ENCODE peak calls at places on chromosomes 7 and 10, in five cellular contexts. One of them, this sample, is unnamed.

GRCh38 chr10:61937631-61938284 is 36.3 kb downstream of the ARID5B start:
- DNase-seq in brain microvascular endothelial cell: no peak
- DNase-seq in uterus: no peak
- DNase-seq in HepG2: no peak
- DNase-seq in OCI-LY7: no peak
- DNase-seq in this sample: no peak

GRCh38 chr10:7193369-7193768 is 217.5 kb downstream of the SFMBT2 start:
- DNase-seq in brain microvascular endothelial cell: no peak
- DNase-seq in uterus: no peak
- DNase-seq in HepG2: no peak
- DNase-seq in OCI-LY7: no peak
- DNase-seq in this sample: no peak

GRCh38 chr10:29598861-29599311 is 35.9 kb downstream of the SVIL start:
- DNase-seq in OCI-LY7: no peak
- DNase-seq in HepG2: no peak
- DNase-seq in brain microvascular endothelial cell: peak
- DNase-seq in uterus: peak
- DNase-seq in this sample: no peak

GRCh38 chr7:70565723-70566122 is 566.2 kb upstream of the GALNT17 start:
- DNase-seq in HepG2: no peak
- DNase-seq in OCI-LY7: no peak
- DNase-seq in uterus: no peak
- DNase-seq in brain microvascular endothelial cell: no peak
- DNase-seq in this sample: no peak

GRCh38 chr7:129315916-129316315 is 91.1 kb downstream of the AHCYL2 start:
- DNase-seq in OCI-LY7: no peak
- DNase-seq in HepG2: no peak
- DNase-seq in uterus: no peak
- DNase-seq in brain microvascular endothelial cell: no peak
- DNase-seq in this sample: peak

GRCh38 chr7:81869670-81870069 is 99.8 kb upstream of the HGF start:
- DNase-seq in OCI-LY7: no peak
- DNase-seq in brain microvascular endothelial cell: no peak
- DNase-seq in HepG2: no peak
- DNase-seq in uterus: no peak
- DNase-seq in this sample: no peak

GRCh38 chr10:2928219-2928840 is 139.0 kb upstream of the PFKP start:
- DNase-seq in brain microvascular endothelial cell: peak
- DNase-seq in uterus: peak
- DNase-seq in OCI-LY7: peak
- DNase-seq in HepG2: peak
- DNase-seq in this sample: peak

GRCh38 chr10:112519129-112519761 is 72.2 kb downstream of the VTI1A start:
- DNase-seq in uterus: no peak
- DNase-seq in OCI-LY7: no peak
- DNase-seq in brain microvascular endothelial cell: no peak
- DNase-seq in HepG2: no peak
- DNase-seq in this sample: no peak

GRCh38 chr10:80204193-80204714 is 1.1 kb downstream of the ANXA11 start:
- DNase-seq in brain microvascular endothelial cell: no peak
- DNase-seq in OCI-LY7: peak
- DNase-seq in HepG2: peak
- DNase-seq in uterus: no peak
- DNase-seq in this sample: no peak

GRCh38 chr7:22357311-22358175 is 589 bp upstream of the RAPGEF5 start:
- DNase-seq in OCI-LY7: no peak
- DNase-seq in uterus: no peak
- DNase-seq in brain microvascular endothelial cell: no peak
- DNase-seq in HepG2: peak
- DNase-seq in this sample: no peak

GRCh38 chr10:119079572-119080520 is 771 bp downstream of the EIF3A start:
- DNase-seq in brain microvascular endothelial cell: peak
- DNase-seq in uterus: peak
- DNase-seq in HepG2: peak
- DNase-seq in OCI-LY7: peak
- DNase-seq in this sample: no peak

GRCh38 chr10:116744163-116744788 is 1.9 kb upstream of the HSPA12A start:
- DNase-seq in OCI-LY7: no peak
- DNase-seq in uterus: no peak
- DNase-seq in HepG2: no peak
- DNase-seq in brain microvascular endothelial cell: no peak
- DNase-seq in this sample: no peak

GRCh38 chr10:102068216-102068615 is 3.1 kb downstream of the HPS6 start:
- DNase-seq in HepG2: no peak
- DNase-seq in uterus: no peak
- DNase-seq in brain microvascular endothelial cell: no peak
- DNase-seq in OCI-LY7: no peak
- DNase-seq in this sample: no peak

GRCh38 chr7:93910076-93910994 is 4.0 kb downstream of the GNGT1 start:
- DNase-seq in OCI-LY7: no peak
- DNase-seq in uterus: peak
- DNase-seq in brain microvascular endothelial cell: no peak
- DNase-seq in HepG2: no peak
- DNase-seq in this sample: no peak

GRCh38 chr7:151427705-151428392 is 12.1 kb downstream of the CRYGN start:
- DNase-seq in uterus: peak
- DNase-seq in brain microvascular endothelial cell: no peak
- DNase-seq in OCI-LY7: no peak
- DNase-seq in HepG2: no peak
- DNase-seq in this sample: no peak

GRCh38 chr10:102065561-102066420 is 642 bp downstream of the HPS6 start:
- DNase-seq in OCI-LY7: peak
- DNase-seq in uterus: no peak
- DNase-seq in brain microvascular endothelial cell: peak
- DNase-seq in HepG2: no peak
- DNase-seq in this sample: no peak

GRCh38 chr7:79185605-79186004 is 267.9 kb downstream of the MAGI2 start:
- DNase-seq in OCI-LY7: no peak
- DNase-seq in uterus: no peak
- DNase-seq in HepG2: no peak
- DNase-seq in brain microvascular endothelial cell: no peak
- DNase-seq in this sample: no peak

GRCh38 chr7:140605337-140605736 is 35.3 kb downstream of the DENND2A start:
- DNase-seq in uterus: no peak
- DNase-seq in HepG2: no peak
- DNase-seq in brain microvascular endothelial cell: peak
- DNase-seq in OCI-LY7: no peak
- DNase-seq in this sample: no peak

GRCh38 chr10:12799746-12800145 is 201.8 kb downstream of the CCDC3 start:
- DNase-seq in OCI-LY7: no peak
- DNase-seq in brain microvascular endothelial cell: no peak
- DNase-seq in uterus: no peak
- DNase-seq in HepG2: no peak
- DNase-seq in this sample: no peak

GRCh38 chr7:74094224-74095095 is 10.9 kb downstream of the LIMK1 start:
- DNase-seq in OCI-LY7: peak
- DNase-seq in brain microvascular endothelial cell: peak
- DNase-seq in uterus: peak
- DNase-seq in HepG2: no peak
- DNase-seq in this sample: no peak

GRCh38 chr10:9869777-9870176 is 1147.9 kb upstream of the CELF2 start:
- DNase-seq in brain microvascular endothelial cell: no peak
- DNase-seq in uterus: no peak
- DNase-seq in HepG2: no peak
- DNase-seq in OCI-LY7: no peak
- DNase-seq in this sample: no peak

GRCh38 chr10:12897278-12897677 is 104.2 kb downstream of the CCDC3 start:
- DNase-seq in brain microvascular endothelial cell: no peak
- DNase-seq in HepG2: no peak
- DNase-seq in uterus: no peak
- DNase-seq in OCI-LY7: no peak
- DNase-seq in this sample: no peak

GRCh38 chr10:72261323-72262018 is 12.3 kb upstream of the DDIT4 start:
- DNase-seq in uterus: no peak
- DNase-seq in HepG2: no peak
- DNase-seq in OCI-LY7: peak
- DNase-seq in brain microvascular endothelial cell: no peak
- DNase-seq in this sample: no peak

GRCh38 chr10:100534726-100535125 is 1.0 kb upstream of the HIF1AN start:
- DNase-seq in brain microvascular endothelial cell: no peak
- DNase-seq in OCI-LY7: peak
- DNase-seq in HepG2: no peak
- DNase-seq in uterus: no peak
- DNase-seq in this sample: no peak

GRCh38 chr10:100528123-100528884 is 1.4 kb downstream of the NDUFB8 start:
- DNase-seq in HepG2: no peak
- DNase-seq in uterus: no peak
- DNase-seq in brain microvascular endothelial cell: no peak
- DNase-seq in OCI-LY7: no peak
- DNase-seq in this sample: no peak

GRCh38 chr10:100528885-100529472 is 692 bp downstream of the NDUFB8 start:
- DNase-seq in HepG2: no peak
- DNase-seq in OCI-LY7: peak
- DNase-seq in uterus: no peak
- DNase-seq in brain microvascular endothelial cell: no peak
- DNase-seq in this sample: no peak

GRCh38 chr10:100529473-100530298 is at the start of gene NDUFB8:
- DNase-seq in HepG2: peak
- DNase-seq in OCI-LY7: peak
- DNase-seq in brain microvascular endothelial cell: peak
- DNase-seq in uterus: peak
- DNase-seq in this sample: peak

GRCh38 chr10:100531761-100532160 is 2.1 kb upstream of the NDUFB8 start:
- DNase-seq in OCI-LY7: no peak
- DNase-seq in brain microvascular endothelial cell: no peak
- DNase-seq in HepG2: no peak
- DNase-seq in uterus: no peak
- DNase-seq in this sample: no peak
- H3K27ac ChIP-seq in OCI-LY7: no peak
- H3K27ac ChIP-seq in brain microvascular endothelial cell: no peak
- H3K27ac ChIP-seq in HepG2: no peak
- H3K27ac ChIP-seq in uterus: no peak
- H3K27ac ChIP-seq in this sample: no peak

GRCh38 chr7:139241258-139241657 is 10.2 kb downstream of the UBN2 start:
- DNase-seq in brain microvascular endothelial cell: no peak
- DNase-seq in OCI-LY7: no peak
- DNase-seq in uterus: no peak
- DNase-seq in HepG2: no peak
- DNase-seq in this sample: no peak

GRCh38 chr7:139246494-139246893 is 15.5 kb downstream of the UBN2 start:
- DNase-seq in OCI-LY7: no peak
- DNase-seq in uterus: no peak
- DNase-seq in brain microvascular endothelial cell: no peak
- DNase-seq in HepG2: no peak
- DNase-seq in this sample: no peak

GRCh38 chr7:139246905-139247304 is 15.9 kb downstream of the UBN2 start:
- DNase-seq in brain microvascular endothelial cell: no peak
- DNase-seq in OCI-LY7: no peak
- DNase-seq in HepG2: no peak
- DNase-seq in uterus: no peak
- DNase-seq in this sample: no peak

GRCh38 chr7:139245401-139245800 is 14.4 kb downstream of the UBN2 start:
- DNase-seq in HepG2: no peak
- DNase-seq in brain microvascular endothelial cell: no peak
- DNase-seq in OCI-LY7: no peak
- DNase-seq in uterus: no peak
- DNase-seq in this sample: no peak

GRCh38 chr7:139242741-139243281 is 11.8 kb downstream of the UBN2 start:
- DNase-seq in brain microvascular endothelial cell: no peak
- DNase-seq in OCI-LY7: no peak
- DNase-seq in HepG2: no peak
- DNase-seq in uterus: no peak
- DNase-seq in this sample: no peak
- H3K27ac ChIP-seq in brain microvascular endothelial cell: peak
- H3K27ac ChIP-seq in OCI-LY7: no peak
- H3K27ac ChIP-seq in HepG2: no peak
- H3K27ac ChIP-seq in uterus: no peak
- H3K27ac ChIP-seq in this sample: no peak

GRCh38 chr7:43242628-43243255 is 130.3 kb downstream of the HECW1 start:
- DNase-seq in HepG2: no peak
- DNase-seq in brain microvascular endothelial cell: no peak
- DNase-seq in uterus: no peak
- DNase-seq in OCI-LY7: no peak
- DNase-seq in this sample: no peak
- H3K27ac ChIP-seq in HepG2: no peak
- H3K27ac ChIP-seq in brain microvascular endothelial cell: no peak
- H3K27ac ChIP-seq in uterus: no peak
- H3K27ac ChIP-seq in OCI-LY7: no peak
- H3K27ac ChIP-seq in this sample: no peak

GRCh38 chr10:124703778-124704427 is 40.3 kb downstream of the FAM53B start:
- DNase-seq in uterus: peak
- DNase-seq in OCI-LY7: peak
- DNase-seq in HepG2: no peak
- DNase-seq in brain microvascular endothelial cell: no peak
- DNase-seq in this sample: peak
- H3K27ac ChIP-seq in uterus: peak
- H3K27ac ChIP-seq in OCI-LY7: peak
- H3K27ac ChIP-seq in HepG2: no peak
- H3K27ac ChIP-seq in brain microvascular endothelial cell: no peak
- H3K27ac ChIP-seq in this sample: peak